ENCODE peak calls at places on chromosomes 1 and 21, in four cellular contexts. X, D, I and N are unnamed samples.

GRCh38 chr21:36183144-36183795 is 26.6 kb downstream of the DOP1B start:
- DNase-seq in I (no peak), D (peak; percentile 34), X (no peak), N (no peak)

GRCh38 chr1:101193733-101194169 is 43.1 kb upstream of the S1PR1 start:
- DNase-seq in D (peak; percentile 32), X (no peak), I (no peak), N (no peak)

GRCh38 chr1:52554756-52555155 is 1.9 kb upstream of the TUT4 start:
- DNase-seq in I (no peak), D (no peak), X (no peak), N (no peak)

GRCh38 chr1:34684246-34684645 is 70.6 kb upstream of the GJB5 start:
- DNase-seq in X (peak; percentile 11), I (no peak), D (no peak), N (no peak)

GRCh38 chr1:8711873-8712412 is 105.5 kb downstream of the RERE start:
- DNase-seq in X (no peak), D (no peak), I (no peak), N (no peak)

GRCh38 chr1:7145947-7146346 is 360.7 kb downstream of the CAMTA1 start:
- DNase-seq in I (no peak), X (no peak), D (no peak), N (no peak)

GRCh38 chr1:22607154-22607553 is 29.3 kb upstream of the C1QA start:
- DNase-seq in I (no peak), D (no peak), X (no peak), N (no peak)

GRCh38 chr1:89660086-89660946 is 27.4 kb downstream of the LRRC8C start:
- DNase-seq in I (no peak), X (no peak), D (peak; percentile 64), N (no peak)

GRCh38 chr1:159177273-159177907 is 6.0 kb downstream of the CADM3 start:
- DNase-seq in X (no peak), D (peak; percentile 70), I (no peak), N (no peak)

GRCh38 chr1:64864018-64864945 is 102.1 kb downstream of the JAK1 start:
- DNase-seq in D (no peak), I (peak; percentile 86), X (peak; percentile 57), N (peak; percentile 88)

GRCh38 chr21:42088148-42088547 is 17.0 kb downstream of the UMODL1 start:
- DNase-seq in D (no peak), I (no peak), X (no peak), N (no peak)

GRCh38 chr1:167328762-167329483 is 108.2 kb downstream of the POU2F1 start:
- DNase-seq in D (no peak), I (peak; percentile 63), X (no peak), N (peak; percentile 66)

GRCh38 chr1:232267092-232267836 is 362.7 kb downstream of the SIPA1L2 start:
- DNase-seq in I (no peak), X (no peak), D (no peak), N (no peak)

GRCh38 chr21:39084979-39085729 is 98.1 kb downstream of the PSMG1 start:
- DNase-seq in I (no peak), D (no peak), X (no peak), N (no peak)

GRCh38 chr1:951364-951763 is 7.7 kb downstream of the NOC2L start:
- DNase-seq in X (no peak), I (no peak), D (peak; percentile 33), N (no peak)
- TF ChIP-seq CTCF in X (no peak), I (no peak), D (peak; percentile 38), N (no peak)

DNA sequence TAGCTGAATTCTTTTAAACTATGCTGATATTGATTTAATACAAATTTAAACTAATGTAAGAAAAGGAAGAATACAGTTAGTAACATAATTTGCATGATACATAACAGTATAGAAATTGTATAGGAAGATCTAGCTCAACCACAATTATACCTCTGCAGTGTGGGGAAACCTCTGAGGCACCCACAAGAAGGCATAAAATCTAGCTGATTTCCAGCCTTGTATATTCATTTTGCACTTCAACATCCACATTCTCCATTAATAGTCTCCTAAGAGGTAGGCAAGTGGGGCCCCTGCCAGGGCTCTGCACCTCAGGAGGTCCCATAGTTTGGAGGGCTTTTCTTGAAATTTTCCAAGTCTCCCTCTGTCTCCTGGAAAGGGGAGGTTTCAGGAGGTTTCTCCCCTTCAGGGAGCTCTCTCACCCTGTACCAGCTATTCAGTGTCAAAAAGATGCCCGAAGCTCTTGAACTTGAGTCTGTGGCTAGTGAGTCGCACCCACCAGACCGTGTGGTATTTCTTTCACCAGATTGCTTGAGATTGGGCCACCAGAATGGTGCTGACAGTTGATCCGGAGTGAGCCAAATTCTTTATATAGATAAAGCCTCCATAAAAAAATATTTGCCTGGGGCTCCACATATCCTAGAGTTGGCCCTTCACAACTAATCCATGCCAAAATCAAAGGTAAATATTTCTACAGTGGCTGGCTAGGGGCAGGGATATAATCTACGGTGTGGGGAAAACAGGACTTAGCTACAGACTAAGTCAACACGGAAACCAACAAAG is 108.2 kb downstream of the TIAM1 start:
- DNase-seq in I (no peak), X (no peak), D (peak; percentile 19), N (no peak)
- H3K4me3 ChIP-seq in I (no peak overlapping the region), X (no peak overlapping the region), D (no peak overlapping the region), N (no peak overlapping the region)

GRCh38 chr21:32918467-32919140 is 107.1 kb upstream of the OLIG2 start:
- DNase-seq in D (no peak), X (no peak), I (no peak), N (no peak)

GRCh38 chr21:32915099-32915498 is 110.6 kb upstream of the OLIG2 start:
- DNase-seq in D (no peak), X (no peak), I (no peak), N (no peak)

GRCh38 chr21:32917392-32918135 is 108.2 kb upstream of the OLIG2 start:
- DNase-seq in D (no peak), X (no peak), I (no peak), N (no peak)

GRCh38 chr21:32916088-32916487 is 109.6 kb upstream of the OLIG2 start:
- DNase-seq in D (no peak), X (no peak), I (no peak), N (no peak)

GRCh38 chr21:32916522-32917099 is 109.1 kb upstream of the OLIG2 start:
- DNase-seq in X (no peak), I (no peak), D (peak; percentile 5), N (no peak)
- TF ChIP-seq CTCF in X (no peak), I (no peak), D (peak; percentile 37), N (peak; percentile 53)

GRCh38 chr21:44384968-44385367 is 31.5 kb downstream of the TRPM2 start:
- DNase-seq in D (no peak), X (no peak), I (no peak), N (no peak)
- H3K4me3 ChIP-seq in D (no peak overlapping the region), X (no peak overlapping the region), I (no peak overlapping the region), N (no peak overlapping the region)

DNA sequence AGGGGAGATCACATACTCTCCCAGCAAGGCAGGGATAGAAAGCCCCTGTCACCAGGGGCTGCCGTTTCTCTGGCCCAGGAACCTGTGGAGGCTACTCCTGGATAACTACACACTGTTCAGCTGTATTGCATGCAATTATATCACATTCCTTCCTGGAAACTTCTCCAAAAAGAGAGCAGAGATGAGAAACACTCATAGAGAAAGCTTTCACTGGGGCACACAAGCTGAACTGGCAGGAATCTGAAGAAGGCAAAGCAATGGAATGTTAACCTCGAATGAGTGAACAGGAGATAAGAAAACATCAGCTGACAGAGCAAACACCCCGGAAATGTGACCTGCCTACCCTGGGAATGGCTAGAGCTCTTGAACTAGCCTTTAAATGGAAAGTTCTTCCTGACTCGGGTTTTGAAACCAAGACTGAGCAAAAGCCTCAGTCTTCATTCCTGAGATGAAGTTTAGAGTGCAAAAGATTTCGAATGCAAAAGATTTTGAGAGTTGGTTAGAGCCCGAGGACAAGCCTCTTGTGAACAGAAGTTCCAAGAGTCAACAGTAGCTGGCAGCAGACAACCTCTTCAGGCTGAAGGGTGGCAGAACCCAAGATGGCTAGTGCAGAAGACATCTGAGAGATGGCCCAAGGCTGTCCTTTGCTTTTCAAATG is 32.3 kb downstream of the CCN1 start:
- DNase-seq in D (peak; percentile 72), X (no peak), I (no peak), N (no peak)
- TF ChIP-seq CTCF in D (peak; percentile 68), X (no peak), I (no peak), N (peak; percentile 66)

DNA sequence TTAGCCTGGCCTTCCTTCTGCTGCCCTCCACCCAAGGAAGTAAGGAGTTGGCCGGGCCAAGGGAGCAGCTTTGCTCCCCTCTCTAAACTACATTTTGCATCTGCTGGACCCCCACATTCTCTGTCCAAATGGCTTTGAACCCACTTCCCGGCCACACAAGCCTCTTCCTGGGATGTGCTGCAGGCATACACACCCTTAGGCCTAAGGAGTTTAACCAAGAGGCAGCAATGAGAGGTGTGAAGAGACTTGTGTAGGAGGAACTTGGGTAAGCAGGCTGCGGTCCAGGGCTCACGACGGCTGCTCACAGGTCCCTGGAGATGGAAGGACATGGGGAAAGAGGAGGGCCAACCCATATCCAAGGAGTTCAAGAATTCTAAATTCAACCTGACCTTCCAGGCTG is 196.7 kb upstream of the SGIP1 start:
- DNase-seq in X (no peak), I (no peak), D (no peak), N (no peak)
- H3K4me3 ChIP-seq in X (peak overlapping the region; percentile 73), I (no peak overlapping the region), D (no peak overlapping the region), N (no peak overlapping the region)

GRCh38 chr1:59290173-59290954 is 6.5 kb upstream of the FGGY start:
- DNase-seq in I (peak; percentile 26), D (peak; percentile 71), X (no peak), N (no peak)
- TF ChIP-seq CTCF in I (no peak), D (peak; percentile 51), X (no peak), N (peak; percentile 72)

GRCh38 chr1:201116091-201116490 is 3.9 kb upstream of the CACNA1S start:
- DNase-seq in D (no peak), X (no peak), I (no peak), N (no peak)

GRCh38 chr1:201113451-201114244 is 1.4 kb upstream of the CACNA1S start:
- DNase-seq in D (no peak), X (no peak), I (no peak), N (no peak)

GRCh38 chr1:201112173-201112731 is at the start of gene CACNA1S:
- DNase-seq in I (no peak), D (no peak), X (no peak), N (no peak)

GRCh38 chr1:201114245-201115131 is 2.3 kb upstream of the CACNA1S start:
- DNase-seq in X (peak; percentile 71), D (peak; percentile 78), I (peak; percentile 75), N (peak; percentile 67)

DNA sequence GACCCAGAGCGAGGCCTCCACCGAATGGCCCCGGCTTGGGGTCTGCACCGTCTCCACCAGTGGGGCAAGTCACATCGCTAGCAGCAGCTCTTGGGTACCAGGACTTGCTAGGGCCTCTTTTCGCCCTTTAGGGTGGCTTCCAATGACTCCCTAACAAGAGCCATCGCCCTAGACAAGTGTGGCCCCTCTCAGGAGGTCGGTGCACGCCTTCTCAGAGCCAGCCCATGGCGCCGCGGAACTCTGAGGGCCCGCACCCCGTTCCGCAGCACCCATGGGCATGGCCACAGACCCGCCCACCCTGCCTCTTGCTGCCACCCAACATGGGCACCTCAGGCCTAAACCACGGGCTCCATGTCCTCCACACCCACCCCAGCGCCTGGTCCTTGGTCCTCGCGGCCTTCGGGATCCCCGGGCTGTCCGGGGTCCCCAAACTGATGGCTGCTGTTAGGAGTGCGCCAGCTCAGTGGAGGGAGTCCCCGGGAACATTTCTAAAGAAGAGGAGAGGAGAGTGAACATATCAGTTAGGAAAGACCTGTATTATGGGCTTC is 3.2 kb upstream of the CACNA1S start:
- DNase-seq in X (no peak), I (no peak), D (no peak), N (no peak)
- H3K4me3 ChIP-seq in X (peak overlapping the region; percentile 47), I (no peak overlapping the region), D (no peak overlapping the region), N (no peak overlapping the region)